ENCODE peak calls at places on chromosomes 11 and 22, in six cellular contexts. One of them, this sample, is unnamed.
A peak's percentile ranks its signal among the peaks of the same experiment; 100 is the strongest.

GRCh38 chr11:23932485-23932898 is 564.4 kb upstream of the LUZP2 start:
- DNase-seq in uterus: no peak
- DNase-seq in ELR: peak; percentile 16
- DNase-seq in COR-L47: no peak
- DNase-seq in brain microvascular endothelial cell: peak; percentile 61
- DNase-seq in transverse colon: no peak
- DNase-seq in this sample: no peak

GRCh38 chr22:44311104-44311854 is 1.5 kb downstream of the SHISAL1 start:
- DNase-seq in COR-L47: no peak
- DNase-seq in transverse colon: no peak
- DNase-seq in ELR: no peak
- DNase-seq in uterus: no peak
- DNase-seq in brain microvascular endothelial cell: no peak
- DNase-seq in this sample: no peak

GRCh38 chr22:50356186-50356585 is 13.1 kb downstream of the PPP6R2 start:
- DNase-seq in ELR: no peak
- DNase-seq in brain microvascular endothelial cell: no peak
- DNase-seq in transverse colon: no peak
- DNase-seq in uterus: no peak
- DNase-seq in COR-L47: no peak
- DNase-seq in this sample: no peak

GRCh38 chr11:110857885-110858555 is 145.8 kb upstream of the ARHGAP20 start:
- DNase-seq in ELR: no peak
- DNase-seq in transverse colon: peak; percentile 39
- DNase-seq in brain microvascular endothelial cell: peak; percentile 17
- DNase-seq in COR-L47: no peak
- DNase-seq in uterus: peak; percentile 15
- DNase-seq in this sample: no peak

GRCh38 chr11:122756417-122756816 is 81.9 kb upstream of the CRTAM start:
- DNase-seq in COR-L47: no peak
- DNase-seq in uterus: no peak
- DNase-seq in brain microvascular endothelial cell: no peak
- DNase-seq in ELR: no peak
- DNase-seq in transverse colon: peak; percentile 52
- DNase-seq in this sample: peak; percentile 58

GRCh38 chr22:17079572-17079971 is 5.2 kb upstream of the IL17RA start:
- DNase-seq in COR-L47: no peak
- DNase-seq in brain microvascular endothelial cell: no peak
- DNase-seq in transverse colon: no peak
- DNase-seq in ELR: no peak
- DNase-seq in uterus: no peak
- DNase-seq in this sample: no peak

GRCh38 chr11:125935629-125936199 is 10.1 kb upstream of the VSIG10L2 start:
- DNase-seq in COR-L47: no peak
- DNase-seq in brain microvascular endothelial cell: no peak
- DNase-seq in transverse colon: no peak
- DNase-seq in uterus: peak; percentile 82
- DNase-seq in ELR: no peak
- DNase-seq in this sample: no peak

GRCh38 chr22:46102159-46102558 is 48.2 kb upstream of the PPARA start:
- DNase-seq in transverse colon: no peak
- DNase-seq in brain microvascular endothelial cell: no peak
- DNase-seq in ELR: no peak
- DNase-seq in uterus: no peak
- DNase-seq in COR-L47: no peak
- DNase-seq in this sample: no peak

GRCh38 chr22:40463727-40464126 is 93.3 kb downstream of the SGSM3 start:
- DNase-seq in brain microvascular endothelial cell: no peak
- DNase-seq in ELR: no peak
- DNase-seq in uterus: no peak
- DNase-seq in COR-L47: no peak
- DNase-seq in transverse colon: no peak
- DNase-seq in this sample: no peak

GRCh38 chr11:124170801-124171586 is 12.2 kb upstream of the OR10D3 start:
- DNase-seq in uterus: no peak
- DNase-seq in ELR: no peak
- DNase-seq in brain microvascular endothelial cell: no peak
- DNase-seq in transverse colon: no peak
- DNase-seq in COR-L47: no peak
- DNase-seq in this sample: no peak

GRCh38 chr11:95074806-95075563 is 8.3 kb downstream of the SRSF8 start:
- DNase-seq in uterus: peak; percentile 55
- DNase-seq in brain microvascular endothelial cell: no peak
- DNase-seq in ELR: no peak
- DNase-seq in transverse colon: peak; percentile 82
- DNase-seq in COR-L47: peak; percentile 29
- DNase-seq in this sample: no peak

GRCh38 chr11:128310005-128310404 is 277.4 kb downstream of the ETS1 start:
- DNase-seq in uterus: no peak
- DNase-seq in ELR: no peak
- DNase-seq in transverse colon: no peak
- DNase-seq in COR-L47: no peak
- DNase-seq in brain microvascular endothelial cell: no peak
- DNase-seq in this sample: no peak

GRCh38 chr22:22230438-22230837 is 14.1 kb upstream of the VPREB1 start:
- DNase-seq in COR-L47: no peak
- DNase-seq in transverse colon: no peak
- DNase-seq in uterus: no peak
- DNase-seq in brain microvascular endothelial cell: no peak
- DNase-seq in ELR: no peak
- DNase-seq in this sample: no peak

GRCh38 chr22:42623756-42624446 is 9.2 kb upstream of the POLDIP3 start:
- DNase-seq in transverse colon: peak; percentile 14
- DNase-seq in uterus: no peak
- DNase-seq in ELR: no peak
- DNase-seq in brain microvascular endothelial cell: no peak
- DNase-seq in COR-L47: no peak
- DNase-seq in this sample: no peak

GRCh38 chr11:46388619-46389449 is 2.7 kb downstream of the CHRM4 start:
- DNase-seq in COR-L47: no peak
- DNase-seq in brain microvascular endothelial cell: no peak
- DNase-seq in transverse colon: no peak
- DNase-seq in uterus: no peak
- DNase-seq in ELR: no peak
- DNase-seq in this sample: no peak

GRCh38 chr11:65782816-65783228 is 2.0 kb upstream of the AP5B1 start:
- DNase-seq in transverse colon: peak; percentile 19
- DNase-seq in ELR: no peak
- DNase-seq in uterus: no peak
- DNase-seq in brain microvascular endothelial cell: no peak
- DNase-seq in COR-L47: no peak
- DNase-seq in this sample: no peak

GRCh38 chr11:33179431-33179830 is 18.2 kb upstream of the CSTF3 start:
- DNase-seq in COR-L47: no peak
- DNase-seq in brain microvascular endothelial cell: peak; percentile 27
- DNase-seq in ELR: peak; percentile 17
- DNase-seq in transverse colon: no peak
- DNase-seq in uterus: no peak
- DNase-seq in this sample: no peak

GRCh38 chr22:31496735-31497146 is 405 bp downstream of the SFI1 start:
- DNase-seq in transverse colon: peak; percentile 52
- DNase-seq in ELR: peak; percentile 55
- DNase-seq in brain microvascular endothelial cell: peak; percentile 2
- DNase-seq in uterus: no peak
- DNase-seq in COR-L47: no peak
- DNase-seq in this sample: no peak

This sample was measured in stimulated activated naive B cell treated with anti-CD40 and anti-IgM and Interleukin-4, amounts not matched to agents 10 μg/mL and 1 μg/mL and 100 μg/mL, for 72 hours.